ENCODE peak calls at places on chromosomes 11 and 22, in four cellular contexts. Y is HepG2, C is transverse colon, G is sigmoid colon. D is an unnamed sample.
A peak's percentile ranks its signal among the peaks of the same experiment; 100 is the strongest.

GRCh38 chr11:13440100-13440855 is 22.7 kb downstream of the BTBD10 start:
- DNase-seq in Y (no peak), G (no peak), C (peak; percentile 27), D (no peak)

GRCh38 chr22:19197997-19198865 is 19.7 kb upstream of the SLC25A1 start:
- DNase-seq in C (no peak), G (peak; percentile 24), Y (no peak), D (no peak)

GRCh38 chr22:29478326-29479276 is 1.4 kb upstream of the NEFH start:
- DNase-seq in C (no peak), Y (no peak), G (no peak), D (no peak)

GRCh38 chr11:103988595-103988969 is 47.9 kb upstream of the DDI1 start:
- DNase-seq in C (no peak), G (no peak), Y (no peak), D (no peak)

GRCh38 chr11:57904369-57904768 is 119.3 kb upstream of the OR9Q1 start:
- DNase-seq in C (no peak), G (no peak), Y (no peak), D (no peak)

GRCh38 chr11:129225190-129225589 is 33.1 kb upstream of the ARHGAP32 start:
- DNase-seq in C (no peak), G (no peak), Y (no peak), D (no peak)

GRCh38 chr11:13337986-13338436 is 60.4 kb downstream of the BMAL1 start:
- DNase-seq in Y (no peak), C (no peak), G (no peak), D (no peak)

GRCh38 chr11:123700774-123701173 is 40.7 kb downstream of the ZNF202 start:
- DNase-seq in G (no peak), C (peak; percentile 10), Y (no peak), D (no peak)

GRCh38 chr11:118305726-118306125 is 1.2 kb downstream of the CD3E start:
- DNase-seq in C (no peak), G (no peak), Y (no peak), D (no peak)

GRCh38 chr22:25827415-25827814 is 85.4 kb downstream of the MYO18B start:
- DNase-seq in G (no peak), C (no peak), Y (no peak), D (no peak)

GRCh38 chr11:15119352-15119751 is 4.6 kb downstream of the INSC start:
- DNase-seq in Y (no peak), C (no peak), G (no peak), D (no peak)

GRCh38 chr11:101860694-101861371 is 54.0 kb upstream of the CEP126 start:
- DNase-seq in Y (peak; percentile 56), G (no peak), C (peak; percentile 29), D (no peak)

GRCh38 chr11:10350341-10350740 is 45.5 kb downstream of the ADM start:
- DNase-seq in Y (peak; percentile 77), C (no peak), G (no peak), D (no peak)

GRCh38 chr11:57511741-57512430 is 3.6 kb downstream of the SLC43A1 start:
- DNase-seq in Y (no peak), C (no peak), G (no peak), D (no peak)

GRCh38 chr11:66974724-66975402 is at the start of gene C11orf86:
- DNase-seq in C (peak; percentile 66), G (no peak), Y (no peak), D (no peak)

GRCh38 chr11:46969379-46969778 is 32.8 kb downstream of the CSTPP1 start:
- DNase-seq in G (no peak), C (no peak), Y (no peak), D (no peak)

GRCh38 chr11:6482431-6482830 is 1.1 kb downstream of the TIMM10B start:
- DNase-seq in C (no peak), G (no peak), Y (no peak), D (no peak)

GRCh38 chr11:10762185-10762584 is 11.1 kb downstream of the CTR9 start:
- DNase-seq in Y (no peak), G (no peak), C (no peak), D (no peak)

GRCh38 chr11:14593671-14594070 is 49.9 kb upstream of the PDE3B start:
- DNase-seq in Y (no peak), C (no peak), G (no peak), D (no peak)

GRCh38 chr11:16276251-16276650 is 80.1 kb downstream of the SOX6 start:
- DNase-seq in Y (no peak), G (no peak), C (no peak), D (no peak)

GRCh38 chr11:6404341-6405038 is 14.2 kb downstream of the SMPD1 start:
- DNase-seq in C (no peak), Y (no peak), G (no peak), D (no peak)

GRCh38 chr11:34915136-34916013 is 804 bp downstream of the APIP start:
- DNase-seq in C (no peak), Y (no peak), G (no peak), D (no peak)

GRCh38 chr22:32069579-32070372 is 26.7 kb downstream of the SLC5A1 start:
- DNase-seq in Y (no peak), C (no peak), G (no peak), D (no peak)

GRCh38 chr11:130314184-130314748 is 451 bp downstream of the ZBTB44 start:
- DNase-seq in Y (peak; percentile 20), C (peak; percentile 79), G (peak; percentile 75), D (peak; percentile 89)

GRCh38 chr11:2382927-2383822 is 6.1 kb downstream of the CD81 start:
- DNase-seq in C (peak; percentile 58), G (peak; percentile 92), Y (no peak), D (no peak)

GRCh38 chr11:114785820-114786219 is 107.5 kb downstream of the NXPE2 start:
- DNase-seq in G (no peak), Y (no peak), C (no peak), D (no peak)

GRCh38 chr11:68150029-68150428 is 28.8 kb upstream of the CHKA start:
- DNase-seq in Y (peak; percentile 46), C (no peak), G (no peak), D (no peak)

GRCh38 chr11:72706579-72706978 is 32.4 kb upstream of the PDE2A start:
- DNase-seq in C (no peak), Y (no peak), G (no peak), D (no peak)

GRCh38 chr11:8604078-8604723 is 10.2 kb upstream of the STK33 start:
- DNase-seq in G (peak; percentile 84), C (peak; percentile 67), Y (peak; percentile 46), D (peak; percentile 70)

GRCh38 chr22:38657248-38657909 is 941 bp downstream of the CBY1 start:
- DNase-seq in C (peak; percentile 46), G (no peak), Y (peak; percentile 13), D (no peak)

GRCh38 chr11:61803889-61804647 is 11.4 kb downstream of the FEN1 start:
- DNase-seq in C (no peak), G (no peak), Y (no peak), D (no peak)

GRCh38 chr11:87778341-87778740 is 396.9 kb downstream of the RAB38 start:
- DNase-seq in G (no peak), Y (no peak), C (no peak), D (no peak)

GRCh38 chr11:66280428-66280827 is 2.5 kb downstream of the CNIH2 start:
- DNase-seq in Y (no peak), G (no peak), C (no peak), D (no peak)

GRCh38 chr11:82732348-82732733 is 1.3 kb downstream of the FAM181B start:
- DNase-seq in G (no peak), Y (no peak), C (no peak), D (no peak)

GRCh38 chr22:29263791-29264216 is 4.0 kb downstream of the RHBDD3 start:
- DNase-seq in C (no peak), G (no peak), Y (no peak), D (no peak)

GRCh38 chr11:75325713-75326438 is 25.6 kb downstream of the ARRB1 start:
- DNase-seq in G (peak; percentile 89), Y (no peak), C (no peak), D (no peak)

GRCh38 chr11:7257744-7258143 is 6.0 kb downstream of the SYT9 start:
- DNase-seq in G (no peak), C (no peak), Y (no peak), D (no peak)

GRCh38 chr22:37229805-37230672 is 14.0 kb downstream of the RAC2 start:
- DNase-seq in C (peak; percentile 80), G (no peak), Y (no peak), D (no peak)

GRCh38 chr11:88103337-88104206 is 71.7 kb downstream of the RAB38 start:
- DNase-seq in C (peak; percentile 14), G (no peak), Y (peak; percentile 52), D (no peak)

GRCh38 chr11:66727883-66728759 is 895 bp downstream of the SPTBN2 start:
- DNase-seq in C (peak; percentile 16), Y (no peak), G (peak; percentile 52), D (no peak)

GRCh38 chr11:77308838-77309237 is 7.4 kb upstream of the GDPD4 start:
- DNase-seq in Y (no peak), C (no peak), G (no peak), D (no peak)
- TF ChIP-seq POLR2AphosphoS5 in Y (no peak), C (no peak), G (no peak), D (no peak)

GRCh38 chr11:36683823-36684222 is 85.8 kb upstream of the RAG2 start:
- DNase-seq in Y (no peak), C (no peak), G (no peak), D (no peak)
- H3K27ac ChIP-seq in Y (no peak overlapping the region), C (no peak overlapping the region), G (no peak overlapping the region), D (no peak overlapping the region)

GRCh38 chr11:125062931-125063428 is at the start of gene SLC37A2:
- DNase-seq in Y (peak; percentile 45), C (peak; percentile 73), G (peak; percentile 83), D (no peak)
- TF ChIP-seq POLR2AphosphoS5 in Y (no peak), C (peak; percentile 51), G (peak; percentile 42), D (peak; percentile 57)

DNA sequence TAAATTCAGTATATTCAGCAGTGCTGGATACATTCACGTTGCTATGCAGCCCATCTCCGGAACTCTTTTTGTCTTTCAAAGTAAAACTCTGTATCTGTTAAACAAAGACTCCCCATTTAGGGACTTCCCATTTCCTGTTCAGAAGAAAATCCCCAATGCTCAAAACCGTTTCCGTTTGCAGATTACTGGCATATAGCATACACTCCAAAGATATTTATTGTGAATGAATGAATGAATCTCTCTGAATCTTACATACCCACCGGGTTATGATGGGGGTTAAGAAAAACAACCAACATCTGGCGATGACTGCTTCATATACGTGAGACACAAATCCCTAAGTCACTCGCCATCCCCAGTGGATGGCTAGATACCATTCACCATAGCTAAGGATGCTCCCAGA is 1.6 kb downstream of the THY1 start:
- DNase-seq in G (no peak), C (no peak), Y (no peak), D (no peak)
- H3K27ac ChIP-seq in G (no peak overlapping the region), C (no peak overlapping the region), Y (no peak overlapping the region), D (peak overlapping the region; percentile 83)

DNA sequence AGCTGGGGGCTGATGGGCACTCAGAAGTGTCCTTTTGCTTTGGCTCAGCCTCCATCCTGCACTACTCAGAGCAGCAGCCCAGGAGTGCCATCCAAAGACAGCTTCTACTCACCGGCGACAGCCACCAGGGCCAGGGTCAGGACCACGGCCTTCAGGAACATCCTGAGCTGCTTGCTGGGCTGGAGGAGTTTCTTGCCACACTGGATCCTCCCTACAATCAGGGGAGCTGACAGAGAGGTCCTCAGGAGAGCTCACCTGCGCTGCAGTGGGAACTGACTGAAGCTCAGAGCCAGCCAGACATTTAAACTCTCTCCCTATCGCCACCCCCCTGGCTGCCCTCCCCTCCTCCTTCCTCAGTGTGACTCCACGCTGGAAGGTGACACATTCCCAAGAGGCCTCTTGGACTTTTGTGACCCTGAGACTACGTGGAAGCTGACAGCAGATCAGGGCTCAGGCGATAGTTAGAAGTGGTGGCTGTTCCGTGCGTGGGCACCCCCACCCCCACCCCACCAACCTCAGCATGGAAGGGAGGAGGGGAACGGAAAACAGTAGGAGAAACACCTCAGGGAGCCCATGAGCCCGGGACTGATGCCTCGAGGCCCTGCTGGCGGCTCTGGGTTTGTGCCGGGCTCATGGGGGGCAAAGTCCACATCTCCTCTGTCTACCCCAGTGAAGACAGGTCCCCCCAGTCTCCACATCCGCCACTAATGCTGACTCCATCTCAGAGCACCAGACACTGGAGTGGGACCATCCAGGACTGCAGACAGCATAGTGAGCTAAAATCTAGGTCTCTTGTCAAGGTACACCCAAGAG is at the start of gene APOA4:
- DNase-seq in C (no peak), Y (no peak), G (no peak), D (no peak)
- TF ChIP-seq POLR2AphosphoS5 in C (no peak), Y (no peak), G (no peak), D (no peak)

D was measured in vagina.